ENCODE peak calls at places on chromosomes 4 and X, in six cellular contexts. J is effector memory CD4-positive, alpha-beta T cell; N is Calu3; P is activated gamma-delta T cell treated with Interleukin-2 at 50 U/mL for 16 hours; U is iris pigment epithelial cell; W is NCI-H1694. V is an unnamed sample.

GRCh38 chrX:75061701-75062100 is 94.4 kb downstream of the ABCB7 start:
- DNase-seq in J (no peak), N (no peak), P (no peak), U (peak), W (no peak), V (no peak)

GRCh38 chr4:182600836-182601235 is 316.4 kb downstream of the DCTD start:
- DNase-seq in J (no peak), N (no peak), P (no peak), U (no peak), W (no peak), V (no peak)

GRCh38 chr4:82429728-82430192 is 502 bp downstream of the HNRNPDL start:
- DNase-seq in J (peak), N (no peak), P (peak), U (peak), W (no peak), V (no peak)

GRCh38 chrX:149898554-149898953 is 17.6 kb downstream of the MAGEA8 start:
- DNase-seq in J (no peak), N (no peak), P (no peak), U (no peak), W (no peak), V (no peak)

GRCh38 chrX:43975747-43976146 is 2.6 kb upstream of the NDP start:
- DNase-seq in J (no peak), N (no peak), P (no peak), U (no peak), W (no peak), V (no peak)

GRCh38 chr4:39237179-39237578 is 54.9 kb downstream of the WDR19 start:
- DNase-seq in J (no peak), N (no peak), P (no peak), U (no peak), W (no peak), V (no peak)

GRCh38 chr4:169724251-169724650 is 33.5 kb downstream of the HPF1 start:
- DNase-seq in J (no peak), N (no peak), P (no peak), U (peak), W (no peak), V (no peak)

GRCh38 chrX:155071694-155072215 is 447 bp downstream of the BRCC3 start:
- DNase-seq in J (no peak), N (no peak), P (no peak), U (no peak), W (no peak), V (no peak)

GRCh38 chr4:187370918-187371317 is 624.7 kb upstream of the ZFP42 start:
- DNase-seq in J (no peak), N (no peak), P (no peak), U (no peak), W (no peak), V (no peak)

V was measured in NK-92 treated with Interleukin-12 subunit alpha and Interleukin-12 subunit beta, amount 100 ng/mL, for 24 hours.